ENCODE peak calls at places on chromosome 9, in six cellular contexts. One of them, this sample, is unnamed.

GRCh38 chr9:2359821-2360220 is 261.8 kb upstream of the VLDLR start:
- DNase-seq in substantia nigra: no peak
- DNase-seq in activated naive CD4-positive, alpha-beta T cell treated with anti-CD3 and anti-CD28 coated beads for 36 hours: no peak
- DNase-seq in RCC 7860: no peak
- DNase-seq in SK-N-SH: no peak
- DNase-seq in GM13977: no peak
- DNase-seq in this sample: no peak

GRCh38 chr9:6426117-6426516 is 13.1 kb downstream of the UHRF2 start:
- DNase-seq in RCC 7860: no peak
- DNase-seq in SK-N-SH: no peak
- DNase-seq in GM13977: no peak
- DNase-seq in substantia nigra: no peak
- DNase-seq in activated naive CD4-positive, alpha-beta T cell treated with anti-CD3 and anti-CD28 coated beads for 36 hours: no peak
- DNase-seq in this sample: no peak

GRCh38 chr9:109224751-109225150 is 57.7 kb upstream of the FRRS1L start:
- DNase-seq in SK-N-SH: no peak
- DNase-seq in substantia nigra: no peak
- DNase-seq in GM13977: no peak
- DNase-seq in activated naive CD4-positive, alpha-beta T cell treated with anti-CD3 and anti-CD28 coated beads for 36 hours: no peak
- DNase-seq in RCC 7860: no peak
- DNase-seq in this sample: peak

GRCh38 chr9:78775211-78775610 is 478.3 kb downstream of the PSAT1 start:
- DNase-seq in GM13977: no peak
- DNase-seq in SK-N-SH: no peak
- DNase-seq in substantia nigra: no peak
- DNase-seq in activated naive CD4-positive, alpha-beta T cell treated with anti-CD3 and anti-CD28 coated beads for 36 hours: no peak
- DNase-seq in RCC 7860: no peak
- DNase-seq in this sample: no peak

GRCh38 chr9:127148014-127148413 is 25.6 kb upstream of the ANGPTL2 start:
- DNase-seq in substantia nigra: no peak
- DNase-seq in GM13977: no peak
- DNase-seq in activated naive CD4-positive, alpha-beta T cell treated with anti-CD3 and anti-CD28 coated beads for 36 hours: no peak
- DNase-seq in RCC 7860: no peak
- DNase-seq in SK-N-SH: no peak
- DNase-seq in this sample: no peak

GRCh38 chr9:121599186-121599871 is 52.1 kb upstream of the DAB2IP start:
- DNase-seq in activated naive CD4-positive, alpha-beta T cell treated with anti-CD3 and anti-CD28 coated beads for 36 hours: no peak
- DNase-seq in substantia nigra: no peak
- DNase-seq in SK-N-SH: peak
- DNase-seq in RCC 7860: no peak
- DNase-seq in GM13977: peak
- DNase-seq in this sample: peak

GRCh38 chr9:7273575-7273974 is 515.8 kb downstream of the KDM4C start:
- DNase-seq in GM13977: no peak
- DNase-seq in SK-N-SH: no peak
- DNase-seq in activated naive CD4-positive, alpha-beta T cell treated with anti-CD3 and anti-CD28 coated beads for 36 hours: no peak
- DNase-seq in substantia nigra: no peak
- DNase-seq in RCC 7860: no peak
- DNase-seq in this sample: peak

GRCh38 chr9:29213374-29214161 is 1640.3 kb upstream of the C9orf72 start:
- DNase-seq in RCC 7860: no peak
- DNase-seq in activated naive CD4-positive, alpha-beta T cell treated with anti-CD3 and anti-CD28 coated beads for 36 hours: no peak
- DNase-seq in GM13977: peak
- DNase-seq in SK-N-SH: peak
- DNase-seq in substantia nigra: no peak
- DNase-seq in this sample: no peak

GRCh38 chr9:68685770-68686169 is 19.3 kb upstream of the PIP5K1B start:
- DNase-seq in activated naive CD4-positive, alpha-beta T cell treated with anti-CD3 and anti-CD28 coated beads for 36 hours: peak
- DNase-seq in GM13977: peak
- DNase-seq in SK-N-SH: peak
- DNase-seq in RCC 7860: no peak
- DNase-seq in substantia nigra: no peak
- DNase-seq in this sample: peak

This sample was measured in G401.